ENCODE peak calls at places on chromosomes 11 and 22, in seven cellular contexts. U, Q, G, Z, Y, O and P are unnamed samples.

GRCh38 chr11:18594999-18595749 is 4.4 kb upstream of the MISFA start:
- DNase-seq in O (no peak), Y (no peak), G (no peak), Q (no peak), Z (no peak), U (peak), P (no peak)

GRCh38 chr11:69906453-69906907 is 87.3 kb upstream of the FGF3 start:
- DNase-seq in O (no peak), U (peak), G (no peak), Q (no peak), Z (no peak), Y (no peak), P (no peak)

GRCh38 chr11:70192666-70193410 is 10.3 kb upstream of the FADD start:
- DNase-seq in U (no peak), O (no peak), Q (no peak), Y (no peak), G (no peak), Z (no peak), P (no peak)

GRCh38 chr11:116771935-116772334 is 852 bp downstream of the BUD13 start:
- DNase-seq in Z (no peak), Y (no peak), O (no peak), Q (no peak), G (no peak), U (no peak), P (no peak)

GRCh38 chr11:68009391-68010000 is 631 bp upstream of the ALDH3B1 start:
- DNase-seq in U (no peak), Y (no peak), Z (no peak), G (no peak), O (no peak), Q (no peak), P (no peak)

GRCh38 chr11:64728757-64729365 is 5.9 kb upstream of the NRXN2 start:
- DNase-seq in U (no peak), Q (no peak), G (no peak), O (no peak), Z (no peak), Y (no peak), P (no peak)

GRCh38 chr22:26892401-26893033 is 235.1 kb downstream of the MIAT start:
- DNase-seq in Z (peak), G (no peak), O (no peak), Y (peak), U (no peak), Q (peak), P (no peak)

GRCh38 chr22:31090217-31091085 is 9.3 kb downstream of the SMTN start:
- DNase-seq in Y (no peak), G (no peak), Q (no peak), Z (peak), U (peak), O (no peak), P (no peak)

GRCh38 chr11:88655163-88655562 is 317.6 kb upstream of the CTSC start:
- DNase-seq in O (no peak), Z (no peak), Y (no peak), Q (no peak), G (no peak), U (no peak), P (no peak)

GRCh38 chr11:46127150-46127638 is 5.9 kb upstream of the PHF21A start:
- DNase-seq in O (peak), U (peak), Y (no peak), Q (no peak), Z (peak), G (no peak), P (no peak)

GRCh38 chr11:12189543-12190235 is 79.3 kb downstream of the MICAL2 start:
- DNase-seq in Y (no peak), Z (no peak), U (no peak), Q (no peak), G (no peak), O (no peak), P (no peak)

GRCh38 chr11:110366234-110366633 is 63.5 kb upstream of the FDX1 start:
- DNase-seq in Y (no peak), G (no peak), O (no peak), U (no peak), Q (peak), Z (no peak), P (no peak)

GRCh38 chr11:75478690-75479597 is 45.9 kb upstream of the KLHL35 start:
- DNase-seq in G (no peak), Q (no peak), Y (no peak), U (no peak), Z (no peak), O (no peak), P (no peak)

GRCh38 chr11:130738618-130739017 is 177.7 kb downstream of the SNX19 start:
- DNase-seq in Q (no peak), O (no peak), G (no peak), Y (no peak), U (no peak), Z (no peak), P (no peak)

GRCh38 chr11:130740819-130741218 is 175.5 kb downstream of the SNX19 start:
- DNase-seq in Z (no peak), U (no peak), Q (no peak), G (no peak), O (no peak), Y (no peak), P (no peak)

GRCh38 chr11:130737866-130738431 is 178.3 kb downstream of the SNX19 start:
- DNase-seq in Q (peak), Z (no peak), Y (no peak), O (no peak), G (no peak), U (peak), P (no peak)

GRCh38 chr11:130732476-130732875 is 183.8 kb downstream of the SNX19 start:
- DNase-seq in Q (no peak), O (no peak), Y (no peak), U (no peak), G (no peak), Z (no peak), P (no peak)

DNA sequence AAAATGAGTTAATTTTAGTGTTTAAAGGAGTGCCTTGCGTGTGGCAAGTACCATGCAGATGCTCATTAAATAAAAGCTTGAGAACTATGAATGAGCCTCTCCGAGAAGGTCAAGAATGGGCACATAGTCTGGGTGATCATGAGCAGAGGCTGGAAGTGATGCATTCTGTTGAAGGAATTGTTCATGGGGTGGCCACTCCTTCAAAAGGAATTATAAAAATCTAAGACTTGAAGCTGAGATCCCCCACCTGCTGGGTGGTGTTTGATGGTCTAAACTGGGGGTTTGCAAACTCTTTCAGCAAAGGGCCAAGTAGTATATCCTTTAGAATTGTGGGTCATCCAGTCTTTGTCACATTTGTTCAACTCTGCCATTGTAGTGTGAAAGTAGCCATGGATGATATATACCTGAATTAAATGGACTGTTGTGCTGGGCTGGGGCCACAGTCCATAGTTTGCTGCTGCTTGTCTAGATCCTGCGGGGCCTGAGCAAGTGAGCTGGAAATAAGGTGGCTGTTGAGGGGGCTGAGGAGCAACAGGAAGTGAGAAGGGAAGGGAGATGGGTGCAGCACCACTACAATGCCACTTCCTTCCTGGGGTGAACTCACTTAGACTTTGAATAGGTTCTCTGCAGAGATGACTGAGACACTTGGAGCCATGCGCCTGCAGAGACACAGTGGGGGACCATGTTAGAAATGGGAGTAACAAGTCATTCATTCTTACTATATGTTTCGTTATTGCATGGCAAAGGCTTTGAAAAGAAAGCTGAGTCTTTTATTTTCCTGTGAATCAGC is 179.0 kb downstream of the SNX19 start:
- DNase-seq in G (no peak), O (no peak), Q (no peak), Z (no peak), U (no peak), Y (no peak), P (no peak)
- H3K27ac ChIP-seq in G (no peak), O (no peak), Q (no peak), Z (no peak), U (peak), Y (no peak), P (no peak)

DNA sequence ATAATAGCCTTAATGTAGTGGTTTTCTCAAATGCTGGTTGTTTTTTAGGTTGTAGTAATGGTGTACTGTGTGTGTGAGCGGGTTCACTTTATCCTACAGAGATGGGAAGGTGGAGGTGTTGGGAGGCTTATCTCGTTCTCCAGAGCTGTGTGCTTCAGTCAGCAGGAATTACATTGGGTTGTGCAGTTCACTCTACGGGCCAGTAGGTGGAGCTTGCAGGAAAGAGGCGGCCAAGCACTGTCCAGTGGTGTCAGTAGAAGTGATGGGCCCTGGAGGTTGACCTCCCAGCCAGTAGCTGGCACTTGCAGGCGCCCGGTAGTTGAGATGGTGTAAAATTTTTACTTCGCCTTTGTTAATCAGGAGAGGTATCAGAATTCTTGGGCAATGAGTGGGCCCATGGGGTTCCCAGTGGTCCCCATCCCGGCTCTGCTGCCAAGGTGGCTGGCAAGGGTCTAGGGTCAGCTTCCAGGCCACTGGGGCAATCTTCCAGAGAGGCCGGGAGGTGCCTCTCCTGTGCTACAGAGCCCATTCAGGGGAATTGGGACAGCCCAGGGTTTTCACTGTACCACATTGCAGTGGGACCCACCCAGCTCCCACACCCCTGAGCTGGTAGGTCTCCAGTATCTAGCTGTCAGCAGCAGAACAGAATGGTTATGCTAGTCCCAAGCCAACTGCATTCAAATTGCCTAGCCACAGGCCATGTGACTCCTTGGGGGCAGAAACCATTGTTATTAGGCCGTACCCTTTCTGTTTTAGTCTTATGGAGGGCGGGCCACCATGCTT is 43.8 kb downstream of the BIRC2 start:
- DNase-seq in U (peak), Z (peak), Q (peak), Y (no peak), G (peak), O (peak), P (peak)
- TF ChIP-seq POLR2AphosphoS5 in U (no peak), Z (no peak), Q (no peak), Y (no peak), G (no peak), O (no peak), P (peak)

DNA sequence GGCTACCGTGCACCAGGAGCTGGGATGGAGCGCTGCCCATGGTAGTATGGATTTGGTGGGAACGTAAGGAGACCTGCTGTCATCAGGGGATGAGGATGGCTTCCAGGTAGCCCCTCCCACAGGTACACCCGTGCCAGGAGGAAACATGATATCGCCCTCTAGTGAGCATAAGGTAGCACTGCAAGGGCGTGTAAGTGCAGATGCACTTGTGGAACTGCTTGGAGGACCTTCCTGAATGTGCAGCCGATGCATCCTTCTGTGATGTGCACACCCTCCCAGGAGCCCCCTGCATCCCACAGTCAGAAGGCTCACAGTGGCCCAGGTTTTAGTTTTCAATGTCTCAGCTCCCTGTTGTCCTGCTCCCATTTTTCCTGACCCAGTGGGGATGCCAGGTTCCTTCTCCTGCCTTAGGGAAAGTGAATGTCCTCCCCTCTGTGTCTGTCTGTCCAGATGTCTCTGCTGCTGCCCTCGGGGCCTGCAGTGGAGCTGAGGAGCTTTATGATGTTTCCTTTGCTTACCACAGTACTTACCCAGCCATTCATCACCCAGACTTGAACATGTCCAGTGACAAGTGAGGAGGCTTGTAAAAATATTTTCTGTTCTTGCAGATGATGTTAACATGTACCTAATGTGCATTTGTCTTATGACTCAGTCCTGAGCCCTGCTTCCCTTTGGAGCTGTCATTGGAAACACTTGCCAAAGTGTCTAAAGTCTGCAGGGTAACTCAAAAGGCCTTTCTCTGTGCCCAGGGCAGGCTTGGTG is 49.2 kb downstream of the DBX1 start:
- DNase-seq in Y (no peak), O (peak), Z (peak), G (no peak), U (peak), Q (peak), P (peak)
- H3K27ac ChIP-seq in Y (peak), O (no peak), Z (peak), G (no peak), U (peak), Q (peak), P (no peak)

GRCh38 chr22:41381329-41382097 is at the start of gene TEF:
- DNase-seq in Z (peak), Q (peak), U (peak), O (peak), G (peak), Y (peak), P (peak)
- TF ChIP-seq POLR2AphosphoS5 in Z (peak), Q (peak), U (no peak), O (peak), G (peak), Y (peak), P (no peak)

DNA sequence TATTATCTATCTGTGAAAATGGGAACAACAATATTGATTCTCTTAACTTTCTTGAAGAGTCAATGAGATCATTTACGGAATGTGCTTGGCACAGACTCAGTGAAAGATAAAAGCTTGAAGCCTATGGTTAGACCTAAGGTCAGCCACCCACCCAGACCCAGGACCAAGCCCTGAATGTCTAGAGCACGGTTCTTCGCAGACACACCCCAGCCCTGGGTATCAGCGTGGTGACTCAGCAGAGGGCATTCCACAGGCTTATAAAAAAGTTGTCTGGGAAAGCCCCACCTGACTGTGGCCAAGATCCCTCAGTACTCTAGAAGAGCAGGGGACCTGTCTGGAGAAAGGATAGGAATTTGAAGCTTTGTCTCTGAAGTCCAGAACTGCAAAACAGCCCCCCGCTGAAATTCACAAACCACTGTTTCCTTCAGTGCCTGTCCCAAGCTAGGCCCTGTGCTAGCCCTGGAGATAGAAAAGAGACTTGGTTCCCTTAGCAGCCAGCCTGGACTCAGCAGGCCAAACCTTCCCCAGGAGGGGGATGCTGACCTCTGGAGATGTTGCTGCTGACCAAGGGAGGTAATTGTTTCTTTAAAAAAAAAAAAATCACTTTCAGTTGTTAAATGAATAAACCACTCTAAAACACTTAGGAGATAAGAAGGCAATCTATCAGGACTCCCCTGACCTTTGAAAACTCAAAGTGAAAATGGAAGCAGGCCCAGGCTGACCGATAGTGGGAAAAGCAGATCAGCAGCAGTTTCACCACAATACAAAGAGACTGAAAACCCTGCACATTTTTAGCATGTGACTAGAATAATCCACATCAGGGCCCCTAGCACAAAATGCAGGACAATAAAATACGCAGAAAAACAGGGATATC is 114.0 kb downstream of the ABTB2 start:
- DNase-seq in Q (peak), G (no peak), Y (no peak), O (no peak), U (no peak), Z (peak), P (no peak)
- H3K27ac ChIP-seq in Q (peak), G (no peak), Y (no peak), O (no peak), U (peak), Z (peak), P (peak)

GRCh38 chr22:50700387-50701075 is 27.9 kb downstream of the SHANK3 start:
- DNase-seq in G (no peak), U (no peak), Z (no peak), Y (no peak), O (no peak), Q (no peak), P (no peak)
- TF ChIP-seq POLR2AphosphoS5 in G (no peak), U (no peak), Z (no peak), Y (no peak), O (no peak), Q (no peak), P (no peak)

GRCh38 chr11:3157381-3158130 is 7.6 kb downstream of the OSBPL5 start:
- DNase-seq in Z (no peak), O (no peak), Q (no peak), Y (no peak), G (no peak), U (no peak), P (no peak)
- H3K27ac ChIP-seq in Z (peak), O (peak), Q (peak), Y (peak), G (no peak), U (no peak), P (no peak)

GRCh38 chr22:37141971-37142647 is 7.6 kb downstream of the IL2RB start:
- DNase-seq in O (no peak), G (no peak), Y (no peak), U (no peak), Z (no peak), Q (no peak), P (no peak)

GRCh38 chr22:37141476-37141875 is 8.2 kb downstream of the IL2RB start:
- DNase-seq in G (no peak), Q (no peak), Z (no peak), U (no peak), Y (no peak), O (no peak), P (no peak)

GRCh38 chr22:37146507-37147180 is 3.1 kb downstream of the IL2RB start:
- DNase-seq in U (no peak), Y (no peak), Q (no peak), O (no peak), Z (no peak), G (no peak), P (no peak)

GRCh38 chr22:37145415-37146385 is 4.0 kb downstream of the IL2RB start:
- DNase-seq in G (no peak), O (no peak), Q (no peak), Y (no peak), Z (peak), U (no peak), P (no peak)

DNA sequence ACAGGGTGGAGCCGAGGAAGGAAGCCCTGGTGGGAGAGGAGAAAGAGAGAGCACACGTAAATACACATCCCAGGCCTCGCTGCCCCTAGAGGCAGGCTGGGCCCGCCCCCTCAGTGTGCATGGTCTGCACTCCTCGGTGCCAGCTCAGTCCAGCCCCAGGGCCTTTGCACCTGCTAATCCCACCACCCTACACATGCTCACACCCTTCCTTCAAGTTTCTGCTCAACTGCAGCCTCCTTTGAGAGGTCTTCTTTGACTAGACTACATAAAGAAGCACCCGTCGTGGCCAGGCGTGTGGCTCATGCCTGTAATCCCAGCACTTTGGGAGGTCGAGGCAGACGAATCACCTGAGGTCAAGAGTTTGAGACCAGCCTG is 5.5 kb downstream of the IL2RB start:
- DNase-seq in U (no peak), Q (no peak), Y (no peak), G (no peak), O (no peak), Z (no peak), P (no peak)
- TF ChIP-seq POLR2AphosphoS5 in U (no peak), Q (no peak), Y (no peak), G (no peak), O (no peak), Z (no peak), P (no peak)

GRCh38 chr22:46050451-46050845 is 73.5 kb upstream of the WNT7B start:
- DNase-seq in Z (peak), O (no peak), Y (no peak), U (no peak), Q (no peak), G (no peak), P (no peak)

GRCh38 chr22:46052331-46052771 is 75.4 kb upstream of the WNT7B start:
- DNase-seq in G (no peak), Z (peak), Y (no peak), Q (peak), O (no peak), U (no peak), P (no peak)

GRCh38 chr22:46050916-46051614 is 74.1 kb upstream of the WNT7B start:
- DNase-seq in G (no peak), Z (peak), U (no peak), O (no peak), Y (no peak), Q (peak), P (no peak)

GRCh38 chr22:46052801-46053562 is 76.0 kb upstream of the WNT7B start:
- DNase-seq in Q (peak), O (no peak), G (no peak), U (peak), Y (no peak), Z (peak), P (no peak)

GRCh38 chr22:46051646-46052045 is 74.7 kb upstream of the WNT7B start:
- DNase-seq in Q (peak), Z (peak), U (no peak), G (no peak), Y (no peak), O (no peak), P (no peak)
- H3K27ac ChIP-seq in Q (peak), Z (peak), U (no peak), G (no peak), Y (peak), O (peak), P (peak)

DNA sequence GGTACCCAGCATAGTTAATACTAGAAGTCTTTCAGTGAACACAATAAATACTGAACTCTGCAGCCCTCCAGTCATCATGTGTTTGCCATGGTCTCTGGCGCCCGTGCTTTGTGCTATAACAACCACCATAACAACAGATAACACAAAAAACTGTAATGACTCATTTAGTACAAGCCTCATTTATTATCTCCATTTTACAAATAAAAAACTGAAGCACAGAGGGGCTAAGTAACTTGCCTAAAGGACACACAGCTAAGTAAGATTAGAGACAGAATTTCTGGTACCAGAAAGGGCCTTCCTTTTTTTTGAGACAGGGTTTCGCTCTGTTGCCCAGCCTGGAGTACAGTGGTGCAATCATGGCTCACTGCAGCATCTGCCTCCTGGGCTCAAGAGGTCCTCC is 19.5 kb downstream of the RBFOX2 start:
- DNase-seq in G (no peak), Z (no peak), O (no peak), Q (no peak), Y (no peak), U (no peak), P (no peak)
- TF ChIP-seq POLR2AphosphoS5 in G (no peak), Z (no peak), O (no peak), Q (no peak), Y (no peak), U (no peak), P (no peak)